ENCODE peak calls at places on chromosomes 3 and 15, in ten cellular contexts. One of them, this sample, is unnamed.

GRCh38 chr3:159077860-159078259 is 276.0 kb downstream of the MFSD1 start:
- DNase-seq in neural crest cell: no peak
- DNase-seq in hippocampal formation: no peak
- DNase-seq in NCI-H1092 treated with DMSO at 0.1 percent for 48 hours: no peak
- DNase-seq in coronary artery: no peak
- DNase-seq in cardiac septum: no peak
- DNase-seq in endothelial cell: no peak
- DNase-seq in Right ventricle myocardium superior: no peak
- DNase-seq in A549: no peak
- DNase-seq in skeletal muscle cell: peak
- DNase-seq in this sample: no peak

GRCh38 chr3:141410408-141410807 is 42.1 kb downstream of the ZBTB38 start:
- DNase-seq in neural crest cell: no peak
- DNase-seq in hippocampal formation: peak
- DNase-seq in NCI-H1092 treated with DMSO at 0.1 percent for 48 hours: peak
- DNase-seq in coronary artery: no peak
- DNase-seq in cardiac septum: peak
- DNase-seq in endothelial cell: no peak
- DNase-seq in Right ventricle myocardium superior: peak
- DNase-seq in A549: peak
- DNase-seq in skeletal muscle cell: no peak
- DNase-seq in this sample: peak

GRCh38 chr3:6807967-6808588 is 52.8 kb upstream of the GRM7 start:
- DNase-seq in neural crest cell: no peak
- DNase-seq in hippocampal formation: no peak
- DNase-seq in NCI-H1092 treated with DMSO at 0.1 percent for 48 hours: no peak
- DNase-seq in coronary artery: no peak
- DNase-seq in cardiac septum: no peak
- DNase-seq in endothelial cell: no peak
- DNase-seq in Right ventricle myocardium superior: no peak
- DNase-seq in A549: no peak
- DNase-seq in skeletal muscle cell: peak
- DNase-seq in this sample: no peak

GRCh38 chr15:55917881-55918296 is 75.5 kb downstream of the NEDD4 start:
- DNase-seq in neural crest cell: no peak
- DNase-seq in hippocampal formation: no peak
- DNase-seq in NCI-H1092 treated with DMSO at 0.1 percent for 48 hours: peak
- DNase-seq in coronary artery: no peak
- DNase-seq in cardiac septum: no peak
- DNase-seq in endothelial cell: no peak
- DNase-seq in Right ventricle myocardium superior: no peak
- DNase-seq in A549: peak
- DNase-seq in skeletal muscle cell: peak
- DNase-seq in this sample: no peak

GRCh38 chr15:62344806-62345539 is 179.9 kb upstream of the C2CD4B start:
- DNase-seq in neural crest cell: peak
- DNase-seq in hippocampal formation: no peak
- DNase-seq in NCI-H1092 treated with DMSO at 0.1 percent for 48 hours: peak
- DNase-seq in coronary artery: no peak
- DNase-seq in cardiac septum: no peak
- DNase-seq in endothelial cell: peak
- DNase-seq in Right ventricle myocardium superior: no peak
- DNase-seq in A549: peak
- DNase-seq in skeletal muscle cell: peak
- DNase-seq in this sample: no peak

GRCh38 chr15:99506399-99506798 is 59.4 kb upstream of the MEF2A start:
- DNase-seq in neural crest cell: no peak
- DNase-seq in hippocampal formation: no peak
- DNase-seq in NCI-H1092 treated with DMSO at 0.1 percent for 48 hours: no peak
- DNase-seq in coronary artery: no peak
- DNase-seq in cardiac septum: no peak
- DNase-seq in endothelial cell: no peak
- DNase-seq in Right ventricle myocardium superior: no peak
- DNase-seq in A549: no peak
- DNase-seq in skeletal muscle cell: no peak
- DNase-seq in this sample: no peak

GRCh38 chr3:131636266-131636775 is 133.6 kb upstream of the MRPL3 start:
- DNase-seq in neural crest cell: no peak
- DNase-seq in hippocampal formation: no peak
- DNase-seq in NCI-H1092 treated with DMSO at 0.1 percent for 48 hours: no peak
- DNase-seq in coronary artery: no peak
- DNase-seq in cardiac septum: no peak
- DNase-seq in endothelial cell: no peak
- DNase-seq in Right ventricle myocardium superior: no peak
- DNase-seq in A549: no peak
- DNase-seq in skeletal muscle cell: no peak
- DNase-seq in this sample: no peak

GRCh38 chr3:125129512-125129962 is 73.7 kb upstream of the HEG1 start:
- DNase-seq in neural crest cell: no peak
- DNase-seq in hippocampal formation: no peak
- DNase-seq in NCI-H1092 treated with DMSO at 0.1 percent for 48 hours: peak
- DNase-seq in coronary artery: no peak
- DNase-seq in cardiac septum: no peak
- DNase-seq in endothelial cell: no peak
- DNase-seq in Right ventricle myocardium superior: peak
- DNase-seq in A549: peak
- DNase-seq in skeletal muscle cell: peak
- DNase-seq in this sample: peak

GRCh38 chr3:128327606-128328031 is 139.1 kb downstream of the DNAJB8 start:
- DNase-seq in neural crest cell: no peak
- DNase-seq in hippocampal formation: no peak
- DNase-seq in NCI-H1092 treated with DMSO at 0.1 percent for 48 hours: no peak
- DNase-seq in coronary artery: peak
- DNase-seq in cardiac septum: peak
- DNase-seq in endothelial cell: no peak
- DNase-seq in Right ventricle myocardium superior: no peak
- DNase-seq in A549: no peak
- DNase-seq in skeletal muscle cell: no peak
- DNase-seq in this sample: no peak

GRCh38 chr15:43749690-43750345 is 3.6 kb downstream of the PDIA3 start:
- DNase-seq in neural crest cell: no peak
- DNase-seq in hippocampal formation: no peak
- DNase-seq in NCI-H1092 treated with DMSO at 0.1 percent for 48 hours: no peak
- DNase-seq in coronary artery: no peak
- DNase-seq in cardiac septum: no peak
- DNase-seq in endothelial cell: no peak
- DNase-seq in Right ventricle myocardium superior: no peak
- DNase-seq in A549: no peak
- DNase-seq in skeletal muscle cell: no peak
- DNase-seq in this sample: no peak

GRCh38 chr3:47413751-47414150 is 32.9 kb downstream of the PTPN23 start:
- DNase-seq in neural crest cell: no peak
- DNase-seq in hippocampal formation: peak
- DNase-seq in NCI-H1092 treated with DMSO at 0.1 percent for 48 hours: no peak
- DNase-seq in coronary artery: no peak
- DNase-seq in cardiac septum: no peak
- DNase-seq in endothelial cell: no peak
- DNase-seq in Right ventricle myocardium superior: no peak
- DNase-seq in A549: no peak
- DNase-seq in skeletal muscle cell: no peak
- DNase-seq in this sample: no peak

GRCh38 chr3:197499427-197499826 is 56.3 kb downstream of the BDH1 start:
- DNase-seq in neural crest cell: no peak
- DNase-seq in hippocampal formation: no peak
- DNase-seq in NCI-H1092 treated with DMSO at 0.1 percent for 48 hours: no peak
- DNase-seq in coronary artery: no peak
- DNase-seq in cardiac septum: no peak
- DNase-seq in endothelial cell: no peak
- DNase-seq in Right ventricle myocardium superior: no peak
- DNase-seq in A549: peak
- DNase-seq in skeletal muscle cell: no peak
- DNase-seq in this sample: no peak

This sample was measured in anterior cingulate cortex.